ENCODE peak calls at places on chromosomes 1 and 21, in nine cellular contexts. E is aorta; G is H4; J is EH; X is glutamatergic neuron; C is occipital lobe; Q is sigmoid colon; H is CD4-positive, alpha-beta T cell; L is iris pigment epithelial cell. B is an unnamed sample.

GRCh38 chr1:8816831-8817412 is 518 bp downstream of the RERE start:
- DNase-seq in H (peak; percentile 2), G (no peak), E (peak; percentile 53), J (peak; percentile 13), X (peak; percentile 38), L (peak; percentile 42), C (no peak), Q (peak; percentile 74), B (no peak)

GRCh38 chr1:9250586-9251381 is 16.2 kb downstream of the H6PD start:
- DNase-seq in L (peak; percentile 20), H (no peak), G (no peak), C (no peak), X (no peak), E (no peak), Q (no peak), J (no peak), B (no peak)

GRCh38 chr1:220791287-220791686 is 4.6 kb downstream of the MTARC1 start:
- DNase-seq in E (no peak), C (no peak), J (no peak), G (no peak), Q (no peak), L (no peak), X (no peak), H (no peak), B (no peak)

GRCh38 chr1:47434051-47434842 is 3.6 kb upstream of the FOXD2 start:
- DNase-seq in Q (peak; percentile 85), X (peak; percentile 56), C (no peak), H (no peak), J (peak; percentile 57), G (no peak), E (peak; percentile 79), L (peak; percentile 77), B (no peak)

GRCh38 chr1:180155202-180155682 is 573 bp downstream of the QSOX1 start:
- DNase-seq in C (no peak), H (no peak), X (peak; percentile 45), Q (no peak), L (no peak), G (no peak), J (peak; percentile 36), E (peak; percentile 54), B (no peak)

GRCh38 chr1:2459757-2460156 is 16.3 kb upstream of the PLCH2 start:
- DNase-seq in H (no peak), E (no peak), L (peak; percentile 11), J (peak; percentile 47), C (peak; percentile 76), X (no peak), Q (no peak), G (no peak), B (no peak)

GRCh38 chr21:42144221-42144620 is 73.1 kb downstream of the UMODL1 start:
- DNase-seq in L (no peak), E (no peak), C (no peak), J (no peak), X (no peak), Q (peak; percentile 39), H (no peak), G (no peak), B (no peak)

GRCh38 chr1:119260504-119260903 is 108.1 kb upstream of the HAO2 start:
- DNase-seq in C (no peak), Q (no peak), J (no peak), E (no peak), G (no peak), H (no peak), X (no peak), L (no peak), B (no peak)

GRCh38 chr1:212752256-212752933 is 39.2 kb downstream of the NSL1 start:
- DNase-seq in E (no peak), C (no peak), H (no peak), L (peak; percentile 52), Q (no peak), J (peak; percentile 56), G (no peak), X (no peak), B (no peak)

GRCh38 chr1:29453502-29454240 is 217.3 kb downstream of the PTPRU start:
- DNase-seq in G (peak; percentile 64), Q (no peak), E (peak; percentile 30), X (peak; percentile 46), C (no peak), L (peak; percentile 60), H (no peak), J (peak; percentile 62), B (peak; percentile 6)

GRCh38 chr1:109399326-109399957 is 1.7 kb upstream of the SORT1 start:
- DNase-seq in H (no peak), X (no peak), L (peak; percentile 51), E (no peak), J (peak; percentile 70), G (peak; percentile 26), Q (no peak), C (no peak), B (no peak)

GRCh38 chr21:41411449-41412089 is 14.5 kb upstream of the MX1 start:
- DNase-seq in Q (no peak), H (peak; percentile 38), J (peak; percentile 14), X (no peak), E (no peak), G (peak; percentile 54), L (no peak), C (no peak), B (peak; percentile 43)

GRCh38 chr1:1883092-1883858 is 7.6 kb downstream of the GNB1 start:
- DNase-seq in C (no peak), Q (no peak), X (no peak), E (peak; percentile 20), H (no peak), L (no peak), G (no peak), J (peak; percentile 58), B (no peak)

GRCh38 chr1:182149411-182149965 is 88.0 kb upstream of the ZNF648 start:
- DNase-seq in C (no peak), L (peak; percentile 41), E (peak; percentile 73), H (no peak), J (peak; percentile 78), X (no peak), Q (peak; percentile 79), G (peak; percentile 71), B (peak; percentile 62)

GRCh38 chr21:45699251-45699942 is 55.9 kb downstream of the PCBP3 start:
- DNase-seq in H (no peak), J (no peak), L (no peak), E (no peak), Q (no peak), G (no peak), C (no peak), X (no peak), B (no peak)

GRCh38 chr1:47661065-47661464 is 223.2 kb downstream of the FOXD2 start:
- DNase-seq in X (no peak), H (no peak), J (no peak), Q (peak; percentile 39), G (no peak), L (no peak), C (no peak), E (no peak), B (no peak)

GRCh38 chr1:15173863-15174614 is 20.5 kb downstream of the TMEM51 start:
- DNase-seq in Q (no peak), J (no peak), H (no peak), E (no peak), C (no peak), G (no peak), L (peak; percentile 45), X (no peak), B (no peak)

GRCh38 chr1:18823438-18823837 is 36.0 kb downstream of the TAS1R2 start:
- DNase-seq in L (no peak), J (no peak), E (no peak), G (no peak), X (no peak), Q (no peak), C (no peak), H (no peak), B (no peak)

GRCh38 chr1:104804147-104804546 is 1054.4 kb downstream of the AMY1C start:
- DNase-seq in G (no peak), Q (no peak), C (no peak), X (no peak), J (no peak), L (no peak), E (no peak), H (no peak), B (no peak)

GRCh38 chr1:18145851-18146618 is 38.4 kb downstream of the IGSF21 start:
- DNase-seq in X (no peak), G (no peak), C (no peak), J (no peak), Q (no peak), E (no peak), L (no peak), H (no peak), B (no peak)

GRCh38 chr21:38474124-38474523 is 24.2 kb downstream of the ERG start:
- DNase-seq in E (no peak), J (peak; percentile 9), C (no peak), X (no peak), G (peak; percentile 53), H (no peak), L (no peak), Q (no peak), B (no peak)

GRCh38 chr1:227869851-227870305 is 54.4 kb downstream of the PRSS38 start:
- DNase-seq in H (peak; percentile 25), G (peak; percentile 76), E (no peak), C (no peak), J (peak; percentile 68), X (no peak), Q (no peak), L (no peak), B (no peak)

GRCh38 chr1:202873026-202873425 is 15.9 kb downstream of the RABIF start:
- DNase-seq in J (no peak), Q (no peak), H (no peak), E (no peak), X (no peak), G (no peak), C (no peak), L (no peak), B (no peak)

GRCh38 chr1:203858055-203858454 is 3.3 kb upstream of the SNRPE start:
- DNase-seq in H (no peak), E (no peak), X (no peak), Q (no peak), C (no peak), L (peak; percentile 82), J (peak; percentile 93), G (no peak), B (no peak)

GRCh38 chr1:2633936-2634491 is 1.2 kb upstream of the MMEL1 start:
- DNase-seq in J (no peak), Q (no peak), H (no peak), L (no peak), X (no peak), G (no peak), E (peak; percentile 48), C (no peak), B (no peak)

GRCh38 chr1:219555802-219556201 is 57.1 kb downstream of the ZC3H11B start:
- DNase-seq in Q (no peak), L (peak; percentile 73), C (no peak), J (peak; percentile 15), H (no peak), E (no peak), X (no peak), G (peak; percentile 35), B (no peak)

GRCh38 chr1:50976890-50977574 is 7.0 kb downstream of the CDKN2C start:
- DNase-seq in E (peak; percentile 52), H (no peak), G (peak; percentile 70), Q (no peak), J (peak; percentile 74), C (no peak), L (peak; percentile 24), X (no peak), B (no peak)

B was measured in epithelial cell of prostate.